ENCODE peak calls at places on chromosomes 16 and 17, in four cellular contexts. C is heart right ventricle, I is HepG2, M is fibroblast of lung. V is an unnamed sample. For H3K27me3, the result is how much of the 10 kb centered on the place peaks cover.

GRCh38 chr16:54326266-54326662 is 39.7 kb upstream of the IRX3 start:
- DNase-seq in I (no peak), M (peak), C (no peak), V (no peak)

GRCh38 chr16:86508028-86508946 is 2.0 kb upstream of the FOXF1 start:
- DNase-seq in I (no peak), C (no peak), M (peak), V (no peak)

GRCh38 chr17:16419074-16419928 is 3.9 kb downstream of the TRPV2 start:
- DNase-seq in I (peak), M (peak), C (no peak), V (peak)

GRCh38 chr17:43822566-43823190 is 10.3 kb downstream of the MPP3 start:
- DNase-seq in M (no peak), I (no peak), C (no peak), V (peak)

GRCh38 chr16:89096768-89097527 is 3.3 kb downstream of the ACSF3 start:
- DNase-seq in C (no peak), I (no peak), M (no peak), V (no peak)

GRCh38 chr16:56262148-56262878 is 71.0 kb downstream of the GNAO1 start:
- DNase-seq in I (no peak), C (no peak), M (no peak), V (no peak)

GRCh38 chr17:22131740-22132139 is 439.4 kb downstream of the KCNJ18 start:
- DNase-seq in M (no peak), C (no peak), I (no peak), V (no peak)

GRCh38 chr17:19940722-19941464 is 36.7 kb downstream of the AKAP10 start:
- DNase-seq in C (no peak), I (peak), M (peak), V (no peak)

GRCh38 chr17:75454193-75454592 is 2.2 kb upstream of the TMEM94 start:
- DNase-seq in I (no peak), M (no peak), C (no peak), V (no peak)

GRCh38 chr16:78915916-78916315 is 684.6 kb downstream of the MAF start:
- DNase-seq in C (no peak), I (no peak), M (no peak), V (no peak)

GRCh38 chr17:44209786-44210341 is 9.6 kb downstream of the UBTF start:
- DNase-seq in I (no peak), M (no peak), C (no peak), V (no peak)

GRCh38 chr16:59373632-59374031 is 639.5 kb upstream of the GOT2 start:
- DNase-seq in M (no peak), C (no peak), I (no peak), V (no peak)

GRCh38 chr17:30550512-30551273 is 73.5 kb downstream of the GOSR1 start:
- DNase-seq in I (no peak), M (peak), C (no peak), V (no peak)

GRCh38 chr16:70678121-70678897 is 7.5 kb downstream of the MTSS2 start:
- DNase-seq in I (no peak), M (no peak), C (no peak), V (no peak)

GRCh38 chr17:27430882-27431491 is 25.3 kb upstream of the KSR1 start:
- DNase-seq in M (peak), C (peak), I (peak), V (peak)

GRCh38 chr17:64025732-64026294 is 5.4 kb upstream of the ICAM2 start:
- DNase-seq in M (peak), I (peak), C (peak), V (peak)

GRCh38 chr16:27867122-27868110 is 196.1 kb downstream of the GSG1L start:
- DNase-seq in I (peak), C (peak), M (peak), V (peak)

GRCh38 chr17:77191266-77191665 is 50.5 kb downstream of the SEC14L1 start:
- DNase-seq in I (no peak), C (no peak), M (no peak), V (no peak)

GRCh38 chr17:76014100-76014924 is 12.8 kb downstream of the EVPL start:
- DNase-seq in M (peak), C (peak), I (peak), V (peak)

GRCh38 chr16:11233727-11234376 is 22.2 kb downstream of the SOCS1 start:
- DNase-seq in M (no peak), C (no peak), I (no peak), V (no peak)

GRCh38 chr16:79599837-79600635 is 501 bp downstream of the MAF start:
- DNase-seq in C (peak), M (peak), I (no peak), V (peak)

GRCh38 chr16:87487361-87487924 is 5.4 kb downstream of the ZCCHC14 start:
- DNase-seq in I (peak), M (peak), C (no peak), V (peak)

GRCh38 chr17:57312242-57312641 is 55.9 kb downstream of the MSI2 start:
- DNase-seq in C (no peak), M (no peak), I (no peak), V (no peak)

GRCh38 chr16:88782454-88783390 is 2.3 kb downstream of the PIEZO1 start:
- DNase-seq in M (peak), I (no peak), C (no peak), V (peak)

GRCh38 chr17:15502315-15503112 is 35.1 kb upstream of the CDRT4 start:
- DNase-seq in I (peak), M (peak), C (peak), V (peak)

GRCh38 chr17:35894206-35894605 is 14.0 kb upstream of the CCL5 start:
- DNase-seq in I (no peak), C (no peak), M (no peak), V (no peak)

GRCh38 chr16:89324056-89325010 is 106.8 kb downstream of the ZNF778 start:
- DNase-seq in C (no peak), M (peak), I (no peak), V (peak)

GRCh38 chr17:2323629-2324314 is 12.5 kb downstream of the TSR1 start:
- DNase-seq in C (no peak), I (no peak), M (no peak), V (peak)

GRCh38 chr16:87229230-87230192 is 87.7 kb downstream of the C16orf95 start:
- DNase-seq in C (no peak), M (peak), I (no peak), V (no peak)

GRCh38 chr17:12622726-12623125 is 43.0 kb upstream of the MYOCD start:
- DNase-seq in M (no peak), C (no peak), I (no peak), V (no peak)
- H3K27me3 ChIP-seq in M (under half), C (under half), I (under half), V (under half)

GRCh38 chr16:47143329-47143676 is 442 bp downstream of the NETO2 start:
- DNase-seq in M (peak), C (peak), I (peak), V (peak)
- TF ChIP-seq CTCF in M (peak), C (peak), I (peak), V (peak)

GRCh38 chr17:81813371-81813684 is 9.4 kb downstream of the GCGR start:
- DNase-seq in I (no peak), C (no peak), M (no peak), V (no peak)

GRCh38 chr17:81812571-81813370 is 8.8 kb downstream of the GCGR start:
- DNase-seq in C (no peak), M (no peak), I (no peak), V (no peak)

GRCh38 chr17:81813861-81814683 is 10.1 kb downstream of the GCGR start:
- DNase-seq in M (no peak), I (no peak), C (no peak), V (no peak)

GRCh38 chr17:81815646-81815985 is 11.7 kb downstream of the GCGR start:
- DNase-seq in I (no peak), C (no peak), M (no peak), V (no peak)

GRCh38 chr17:81814748-81815645 is 11.0 kb downstream of the GCGR start:
- DNase-seq in I (peak), M (no peak), C (no peak), V (no peak)
- H3K27me3 ChIP-seq in I (under half), M (under half), C (under half), V (under half)

GRCh38 chr16:10122546-10122945 is 59.7 kb downstream of the GRIN2A start:
- DNase-seq in M (peak), C (no peak), I (peak), V (peak)
- TF ChIP-seq CTCF in M (peak), C (peak), I (peak), V (no peak)

DNA sequence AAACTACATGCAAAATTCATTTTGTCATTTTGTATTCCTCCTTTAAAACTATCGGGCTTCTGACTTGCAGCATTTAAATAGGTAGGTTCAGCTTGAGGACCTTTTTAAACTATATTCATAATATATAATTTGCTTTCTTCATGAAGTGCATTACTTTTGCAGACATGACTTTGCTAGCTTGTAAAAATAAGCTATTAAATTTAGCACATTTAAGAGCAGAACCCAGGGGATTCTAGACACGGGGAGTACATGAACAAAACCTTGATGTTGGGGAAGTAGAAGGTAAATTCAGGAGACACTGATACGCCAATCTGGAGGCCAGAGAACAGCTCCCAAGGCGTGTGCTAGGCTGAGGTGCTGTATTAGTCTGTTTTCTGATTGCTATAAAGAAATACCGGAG is 32.3 kb upstream of the NUDT7 start:
- DNase-seq in I (no peak), M (no peak), C (no peak), V (no peak)
- H3K27me3 ChIP-seq in I (under half), M (under half), C (under half), V (under half)

GRCh38 chr17:9116861-9117568 is 95.7 kb downstream of the NTN1 start:
- DNase-seq in C (no peak), I (no peak), M (no peak), V (no peak)

GRCh38 chr17:9120471-9120870 is 99.2 kb downstream of the NTN1 start:
- DNase-seq in C (no peak), I (peak), M (no peak), V (no peak)

GRCh38 chr17:9110501-9110900 is 89.2 kb downstream of the NTN1 start:
- DNase-seq in M (no peak), C (no peak), I (no peak), V (no peak)

GRCh38 chr17:9116311-9116820 is 95.1 kb downstream of the NTN1 start:
- DNase-seq in C (no peak), M (no peak), I (no peak), V (no peak)

GRCh38 chr17:9115446-9116265 is 94.3 kb downstream of the NTN1 start:
- DNase-seq in C (peak), I (peak), M (peak), V (peak)
- TF ChIP-seq CTCF in C (peak), I (peak), M (peak), V (peak)

DNA sequence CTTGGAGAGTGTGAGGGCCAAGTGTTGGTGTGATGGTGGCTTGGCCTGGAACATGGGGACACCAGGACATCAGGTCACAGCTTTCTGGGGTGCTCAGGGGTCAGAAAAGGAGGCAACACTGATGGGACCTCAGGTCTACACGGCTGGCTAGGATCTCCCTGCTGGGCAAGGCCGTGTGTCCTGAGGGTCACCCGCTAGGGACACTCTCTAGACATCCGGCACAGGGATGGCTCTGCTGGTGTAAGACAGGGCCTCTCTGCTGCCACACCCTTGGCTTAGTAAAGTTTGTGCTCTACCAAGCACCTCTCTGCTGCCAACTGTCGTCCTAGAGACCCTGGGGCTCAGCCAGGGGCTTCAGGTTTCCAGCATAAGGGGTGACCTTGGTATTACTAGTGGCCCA is 16.3 kb downstream of the SLC13A5 start:
- DNase-seq in M (no peak), I (no peak), C (no peak), V (no peak)
- H3K27me3 ChIP-seq in M (under half), I (under half), C (under half), V (under half)

V was measured in cardiac muscle cell.